ENCODE peak calls at places on chromosomes 2 and 18, in six cellular contexts. N is lower lobe of right lung, J is tibial artery, Q is neural progenitor cell, Z is HL-60, B is fibroblast of the aortic adventitia. Y is an unnamed sample.

GRCh38 chr2:20608666-20609348 is 42.1 kb downstream of the HS1BP3 start:
- DNase-seq in Q (no peak), J (peak), N (peak), B (no peak), Z (no peak), Y (peak)

GRCh38 chr2:224904390-224904789 is 137.9 kb downstream of the DOCK10 start:
- DNase-seq in J (no peak), Q (no peak), N (no peak), Z (no peak), B (no peak), Y (peak)

GRCh38 chr18:23859466-23860352 is 154.8 kb upstream of the TTC39C start:
- DNase-seq in N (no peak), B (no peak), Q (no peak), Z (no peak), J (no peak), Y (no peak)

GRCh38 chr2:35428548-35428947 is 927.0 kb upstream of the CRIM1 start:
- DNase-seq in B (no peak), J (no peak), N (peak), Z (peak), Q (peak), Y (peak)

GRCh38 chr2:240565267-240566202 is 2.7 kb upstream of the RNPEPL1 start:
- DNase-seq in Q (no peak), B (peak), J (peak), Z (peak), N (peak), Y (peak)

GRCh38 chr18:10591891-10592290 is 66.1 kb downstream of the NAPG start:
- DNase-seq in N (no peak), B (no peak), J (no peak), Q (no peak), Z (no peak), Y (no peak)

GRCh38 chr2:196925768-196926561 is 542 bp downstream of the PGAP1 start:
- DNase-seq in N (peak), B (peak), J (peak), Z (peak), Q (peak), Y (peak)

GRCh38 chr2:101967826-101968498 is 23.8 kb upstream of the IL1R2 start:
- DNase-seq in J (no peak), Q (no peak), B (peak), N (no peak), Z (no peak), Y (peak)

GRCh38 chr18:23887035-23887434 is 127.5 kb upstream of the TTC39C start:
- DNase-seq in B (no peak), Q (no peak), Z (no peak), N (no peak), J (no peak), Y (no peak)

GRCh38 chr2:63060079-63060482 is 9.5 kb downstream of the OTX1 start:
- DNase-seq in N (no peak), B (peak), J (no peak), Q (peak), Z (peak), Y (no peak)

GRCh38 chr2:110731064-110731463 is 1.3 kb upstream of the ACOXL start:
- DNase-seq in B (no peak), J (no peak), N (no peak), Z (no peak), Q (no peak), Y (no peak)

GRCh38 chr2:238162171-238162515 is 3.4 kb downstream of the ERFE start:
- DNase-seq in B (no peak), N (no peak), J (no peak), Z (no peak), Q (no peak), Y (no peak)

GRCh38 chr2:179277429-179278196 is 13.0 kb upstream of the SESTD1 start:
- DNase-seq in J (no peak), N (no peak), Z (no peak), Q (no peak), B (no peak), Y (no peak)

GRCh38 chr2:143768991-143769390 is 639.8 kb downstream of the ARHGAP15 start:
- DNase-seq in B (no peak), J (no peak), N (no peak), Z (no peak), Q (no peak), Y (no peak)

GRCh38 chr2:20081841-20082240 is 30.4 kb upstream of the LAPTM4A start:
- DNase-seq in B (no peak), J (no peak), N (no peak), Z (no peak), Q (no peak), Y (no peak)

GRCh38 chr18:67265464-67266245 is 250.9 kb downstream of the DSEL start:
- DNase-seq in Z (no peak), J (no peak), N (no peak), Q (no peak), B (peak), Y (peak)

GRCh38 chr2:43152186-43152585 is 74.2 kb downstream of the ZFP36L2 start:
- DNase-seq in Z (no peak), Q (no peak), B (no peak), J (no peak), N (no peak), Y (no peak)

GRCh38 chr2:176164803-176165597 is 7.9 kb downstream of the HOXD3 start:
- DNase-seq in N (no peak), Q (peak), B (no peak), J (no peak), Z (no peak), Y (no peak)

GRCh38 chr2:138356178-138356577 is 145.4 kb upstream of the SPOPL start:
- DNase-seq in B (peak), J (no peak), N (no peak), Z (no peak), Q (no peak), Y (peak)

GRCh38 chr18:22609642-22610041 is 191.9 kb upstream of the CTAGE1 start:
- DNase-seq in B (peak), Z (no peak), N (peak), J (no peak), Q (peak), Y (peak)

GRCh38 chr2:241309684-241310117 is 5.8 kb downstream of the HDLBP start:
- DNase-seq in N (no peak), Q (no peak), B (peak), J (no peak), Z (peak), Y (no peak)

GRCh38 chr18:78480531-78481054 is 499.0 kb upstream of the SALL3 start:
- DNase-seq in N (peak), J (no peak), Q (no peak), B (no peak), Z (no peak), Y (no peak)

GRCh38 chr2:241814571-241815476 is 5.8 kb downstream of the NEU4 start:
- DNase-seq in B (no peak), J (peak), Q (peak), Z (no peak), N (peak), Y (no peak)

GRCh38 chr2:118269408-118270051 is 181.3 kb downstream of the INSIG2 start:
- DNase-seq in Q (peak), N (peak), J (no peak), B (no peak), Z (no peak), Y (no peak)
- TF ChIP-seq CTCF in Q (peak), N (peak), J (no peak), B (no peak), Z (no peak), Y (no peak)

DNA sequence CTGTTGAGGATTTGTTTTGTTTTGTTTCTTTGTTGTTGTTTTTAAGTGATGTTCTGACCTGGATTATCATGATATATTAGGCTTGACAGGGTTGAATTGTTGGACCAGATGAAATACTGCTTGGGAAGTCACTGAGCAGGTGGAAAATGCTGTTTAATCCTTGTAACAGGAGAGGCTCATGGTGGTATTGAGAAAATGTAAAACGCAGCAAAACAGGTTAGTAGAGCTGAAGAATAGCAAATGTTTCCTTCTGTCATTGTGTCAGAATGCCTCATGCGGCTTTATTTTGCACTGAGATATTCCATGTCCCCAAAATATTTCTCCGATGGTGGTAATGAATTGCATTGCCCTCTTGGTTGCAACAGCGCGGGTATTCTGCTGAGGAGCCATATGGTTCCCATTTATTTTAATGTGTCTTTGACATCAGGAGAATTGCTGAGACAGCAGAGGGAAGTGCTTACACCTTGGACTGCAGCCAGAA is 147.7 kb downstream of the GALNT3 start:
- DNase-seq in Z (no peak), J (no peak), Q (no peak), N (no peak), B (no peak), Y (peak)
- H3K4me3 ChIP-seq in Z (no peak), J (no peak), Q (no peak), N (no peak), B (no peak), Y (no peak)

GRCh38 chr2:139626128-139626527 is 845.9 kb upstream of the NXPH2 start:
- DNase-seq in Z (no peak), J (no peak), N (no peak), B (no peak), Q (no peak), Y (no peak)
- TF ChIP-seq CTCF in Z (no peak), J (no peak), N (no peak), B (no peak), Q (no peak), Y (no peak)

GRCh38 chr2:232877940-232878511 is 8.0 kb downstream of the SNORC start:
- DNase-seq in Q (no peak), J (peak), Z (no peak), N (peak), B (no peak), Y (no peak)
- H3K4me3 ChIP-seq in Q (no peak), J (no peak), Z (no peak), N (no peak), B (no peak), Y (no peak)

DNA sequence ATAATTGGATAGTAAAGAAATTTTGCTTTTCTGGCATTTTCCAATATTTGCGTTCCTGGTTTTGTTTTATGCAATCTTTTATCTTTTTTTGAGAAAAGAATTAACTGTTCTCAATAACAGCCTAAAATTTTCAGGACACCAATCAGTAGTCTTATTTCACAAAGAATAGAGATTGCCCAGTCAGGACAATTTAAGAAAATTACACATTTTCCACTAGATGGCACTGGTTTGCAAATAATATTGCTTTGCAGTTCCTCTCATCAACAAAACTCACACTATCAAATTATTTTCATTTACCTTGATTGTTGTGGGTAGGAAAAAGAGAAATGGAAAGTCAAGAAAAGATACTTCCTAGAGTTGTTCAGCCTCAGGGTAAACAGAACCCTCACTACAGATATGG is 2.4 kb upstream of the RBM45 start:
- DNase-seq in Z (no peak), B (peak), Q (peak), J (no peak), N (no peak), Y (peak)
- TF ChIP-seq CTCF in Z (peak), B (peak), Q (peak), J (peak), N (peak), Y (peak)

GRCh38 chr2:26510344-26510973 is 32.5 kb upstream of the OTOF start:
- DNase-seq in Z (no peak), J (no peak), N (no peak), Q (no peak), B (no peak), Y (no peak)
- H3K4me3 ChIP-seq in Z (no peak), J (no peak), N (no peak), Q (no peak), B (no peak), Y (no peak)

GRCh38 chr2:239275871-239276812 is 124.7 kb downstream of the HDAC4 start:
- DNase-seq in B (peak), J (peak), Z (no peak), Q (no peak), N (peak), Y (peak)

GRCh38 chr2:239275037-239275685 is 125.7 kb downstream of the HDAC4 start:
- DNase-seq in Z (peak), Q (no peak), J (peak), N (peak), B (peak), Y (peak)

GRCh38 chr2:239278361-239278760 is 122.5 kb downstream of the HDAC4 start:
- DNase-seq in N (no peak), B (no peak), J (no peak), Q (no peak), Z (no peak), Y (no peak)

GRCh38 chr2:239277401-239278085 is 123.3 kb downstream of the HDAC4 start:
- DNase-seq in J (no peak), Q (no peak), N (no peak), B (no peak), Z (no peak), Y (no peak)

DNA sequence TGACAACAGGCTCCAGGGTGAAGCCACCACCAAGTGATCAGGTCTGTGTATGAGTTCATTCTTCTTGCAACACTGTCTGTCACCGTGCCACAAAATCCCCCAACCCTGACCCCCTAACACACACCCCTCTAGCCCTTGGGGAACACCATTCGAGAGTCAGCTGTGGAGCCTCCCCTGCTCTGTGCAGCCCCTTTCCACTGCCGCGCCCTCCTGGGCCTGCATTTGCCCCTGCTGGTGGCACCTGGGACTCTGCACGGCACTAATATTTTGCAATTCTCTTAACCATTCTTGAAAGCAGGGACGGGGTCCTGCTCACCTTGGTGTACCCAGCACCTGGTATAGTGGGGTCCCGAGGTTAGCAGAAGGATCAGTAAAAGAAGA is 124.0 kb downstream of the HDAC4 start:
- DNase-seq in B (no peak), Q (no peak), N (no peak), Z (no peak), J (no peak), Y (no peak)
- TF ChIP-seq CTCF in B (peak), Q (peak), N (no peak), Z (no peak), J (no peak), Y (no peak)

Y was measured in cardiac fibroblast.